ENCODE peak calls at places on chromosomes 5 and 9, in nine cellular contexts. N, M, F, P, O, R, W, T and D are unnamed samples.

GRCh38 chr5:83846601-83847000 is 125.9 kb upstream of the HAPLN1 start:
- DNase-seq in P (no peak), W (no peak), M (no peak), O (no peak), T (no peak), N (peak; percentile 23), R (no peak), F (no peak), D (no peak)

GRCh38 chr9:27414215-27414731 is 109.8 kb upstream of the IFNK start:
- DNase-seq in N (no peak), R (no peak), W (no peak), T (no peak), F (no peak), P (no peak), M (no peak), O (no peak), D (no peak)

GRCh38 chr5:76819851-76820280 is 1.0 kb downstream of the F2RL1 start:
- DNase-seq in W (no peak), P (no peak), O (peak; percentile 43), F (no peak), R (no peak), T (peak; percentile 21), N (no peak), M (no peak), D (no peak)

GRCh38 chr9:87276327-87276841 is 221.3 kb upstream of the DAPK1 start:
- DNase-seq in P (no peak), T (no peak), W (peak; percentile 90), M (no peak), R (no peak), N (no peak), O (no peak), F (no peak), D (no peak)

GRCh38 chr5:20113031-20113685 is 125.2 kb upstream of the CDH18 start:
- DNase-seq in P (no peak), T (no peak), R (no peak), O (no peak), W (no peak), N (no peak), F (no peak), M (no peak), D (no peak)

GRCh38 chr5:38410304-38410990 is 146.0 kb downstream of the LIFR start:
- DNase-seq in P (no peak), N (no peak), M (no peak), O (no peak), R (no peak), F (no peak), W (no peak), T (peak; percentile 39), D (no peak)

GRCh38 chr5:132815454-132815853 is 2.4 kb downstream of the SOWAHA start:
- DNase-seq in R (no peak), F (no peak), N (no peak), M (peak; percentile 7), O (no peak), W (peak; percentile 57), T (no peak), P (no peak), D (no peak)

GRCh38 chr5:132245593-132245992 is 11.9 kb upstream of the PDLIM4 start:
- DNase-seq in T (no peak), N (no peak), M (no peak), F (no peak), P (no peak), W (no peak), R (no peak), O (no peak), D (no peak)

GRCh38 chr5:68134669-68135313 is 80.8 kb upstream of the PIK3R1 start:
- DNase-seq in M (no peak), F (no peak), P (no peak), W (no peak), N (no peak), R (no peak), T (no peak), O (no peak), D (no peak)

GRCh38 chr5:1524481-1524798 is 680 bp upstream of the LPCAT1 start:
- DNase-seq in F (no peak), M (no peak), W (peak; percentile 22), O (peak; percentile 39), R (no peak), P (no peak), N (no peak), T (no peak), D (no peak)

GRCh38 chr9:91589101-91589553 is 165.5 kb upstream of the NFIL3 start:
- DNase-seq in R (no peak), T (no peak), M (no peak), N (no peak), F (no peak), W (peak; percentile 55), P (peak; percentile 51), O (no peak), D (no peak)

GRCh38 chr5:116216246-116216645 is 131.4 kb downstream of the COMMD10 start:
- DNase-seq in N (no peak), M (no peak), F (no peak), O (no peak), P (no peak), W (no peak), T (no peak), R (no peak), D (no peak)

GRCh38 chr5:90221947-90222346 is 187.6 kb downstream of the CETN3 start:
- DNase-seq in M (peak; percentile 96), N (no peak), F (no peak), O (no peak), R (no peak), T (no peak), P (no peak), W (peak; percentile 28), D (no peak)

GRCh38 chr9:18474778-18475177 is 825 bp downstream of the ADAMTSL1 start:
- DNase-seq in P (no peak), O (no peak), T (no peak), W (peak; percentile 78), F (no peak), M (peak; percentile 60), N (no peak), R (no peak), D (no peak)

GRCh38 chr9:69379250-69379982 is 54.4 kb downstream of the ENTREP1 start:
- DNase-seq in P (no peak), W (peak; percentile 56), N (no peak), R (no peak), O (no peak), F (no peak), M (peak; percentile 79), T (no peak), D (no peak)
- TF ChIP-seq EZH2phosphoT487 in P (no peak), W (no peak), N (no peak), R (no peak), O (no peak), F (no peak), M (no peak), T (no peak), D (no peak)

GRCh38 chr9:124017064-124017928 is 5.7 kb downstream of the LHX2 start:
- DNase-seq in P (no peak), F (no peak), M (no peak), W (no peak), R (no peak), T (peak; percentile 69), N (peak; percentile 51), O (peak; percentile 54), D (no peak)

GRCh38 chr9:124014355-124015026 is 2.9 kb downstream of the LHX2 start:
- DNase-seq in W (no peak), M (no peak), N (no peak), P (no peak), R (no peak), T (no peak), O (no peak), F (no peak), D (no peak)

GRCh38 chr9:124015091-124015660 is 3.6 kb downstream of the LHX2 start:
- DNase-seq in M (no peak), N (peak; percentile 56), F (no peak), T (peak; percentile 75), W (no peak), R (no peak), P (no peak), O (peak; percentile 73), D (no peak)

GRCh38 chr9:124016152-124017063 is 4.8 kb downstream of the LHX2 start:
- DNase-seq in T (peak; percentile 58), R (no peak), O (no peak), M (no peak), F (no peak), W (no peak), P (no peak), N (no peak), D (no peak)

GRCh38 chr9:124015661-124016131 is 4.1 kb downstream of the LHX2 start:
- DNase-seq in N (no peak), W (no peak), R (no peak), P (no peak), F (no peak), O (peak; percentile 73), M (no peak), T (peak; percentile 50), D (no peak)
- TF ChIP-seq EZH2phosphoT487 in N (peak; percentile 38), W (no peak), R (no peak), P (no peak), F (no peak), O (peak; percentile 97), M (no peak), T (peak; percentile 15), D (no peak)

GRCh38 chr9:22120595-22120994 is 111.5 kb upstream of the CDKN2B start:
- DNase-seq in N (no peak), P (no peak), T (no peak), O (no peak), F (no peak), W (no peak), R (no peak), M (no peak), D (no peak)

GRCh38 chr9:22129633-22130032 is 120.5 kb upstream of the CDKN2B start:
- DNase-seq in R (no peak), M (no peak), N (no peak), P (no peak), O (no peak), W (no peak), T (no peak), F (no peak), D (no peak)

GRCh38 chr9:22119537-22120167 is 110.5 kb upstream of the CDKN2B start:
- DNase-seq in O (peak; percentile 69), M (peak; percentile 61), N (peak; percentile 8), T (peak; percentile 39), R (peak; percentile 38), W (peak; percentile 59), F (no peak), P (no peak), D (peak; percentile 43)

GRCh38 chr9:22129134-22129533 is 120.0 kb upstream of the CDKN2B start:
- DNase-seq in O (no peak), W (peak; percentile 35), F (no peak), P (no peak), T (no peak), N (no peak), M (no peak), R (no peak), D (no peak)

GRCh38 chr9:22124263-22125011 is 115.3 kb upstream of the CDKN2B start:
- DNase-seq in T (no peak), M (peak; percentile 73), W (no peak), F (no peak), P (peak; percentile 45), N (no peak), O (no peak), R (no peak), D (no peak)
- TF ChIP-seq EZH2phosphoT487 in T (no peak), M (no peak), W (no peak), F (no peak), P (no peak), N (no peak), O (no peak), R (no peak), D (no peak)

DNA sequence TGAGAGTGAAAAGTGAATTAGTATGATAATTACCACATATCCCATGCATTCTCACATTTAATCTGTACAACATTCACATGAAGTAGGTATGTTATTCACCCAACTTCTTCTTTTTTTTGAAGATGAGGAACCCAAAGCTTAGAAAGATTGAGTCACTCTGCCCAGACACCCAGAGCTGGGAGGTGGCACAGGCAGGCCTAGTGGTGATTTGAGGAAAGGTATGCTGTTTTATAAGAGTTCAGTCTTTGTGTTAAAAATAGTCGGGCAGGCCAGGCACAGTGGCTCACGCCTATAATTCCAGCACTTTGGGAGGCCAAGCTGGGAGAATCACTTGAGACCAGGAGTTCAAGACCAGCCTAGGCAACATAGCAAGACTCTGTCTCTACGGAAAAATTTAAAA is 285.3 kb downstream of the NR3C1 start:
- DNase-seq in O (no peak), N (no peak), T (no peak), W (no peak), P (no peak), R (no peak), F (no peak), M (no peak), D (no peak)
- TF ChIP-seq EZH2phosphoT487 in O (no peak), N (no peak), T (no peak), W (no peak), P (no peak), R (no peak), F (no peak), M (no peak), D (no peak)